ENCODE peak calls at places on chromosome 18, in ten cellular contexts. One of them, this sample, is unnamed.

GRCh38 chr18:29154196-29154757 is 977.3 kb upstream of the CDH2 start:
- DNase-seq in body of pancreas: no peak
- DNase-seq in HCT116: no peak
- DNase-seq in mesendoderm: no peak
- DNase-seq in adrenal gland: no peak
- DNase-seq in ovary: no peak
- DNase-seq in Peyer's patch: no peak
- DNase-seq in foreskin keratinocyte: peak; percentile 94
- DNase-seq in GM23338: no peak
- DNase-seq in CD8-positive, alpha-beta memory T cell: no peak
- DNase-seq in this sample: no peak

GRCh38 chr18:400466-400865 is 100.0 kb downstream of the COLEC12 start:
- DNase-seq in body of pancreas: no peak
- DNase-seq in HCT116: no peak
- DNase-seq in mesendoderm: no peak
- DNase-seq in adrenal gland: no peak
- DNase-seq in ovary: no peak
- DNase-seq in Peyer's patch: no peak
- DNase-seq in foreskin keratinocyte: no peak
- DNase-seq in GM23338: no peak
- DNase-seq in CD8-positive, alpha-beta memory T cell: no peak
- DNase-seq in this sample: no peak

GRCh38 chr18:21439453-21439852 is 161.1 kb downstream of the ESCO1 start:
- DNase-seq in body of pancreas: no peak
- DNase-seq in HCT116: no peak
- DNase-seq in mesendoderm: no peak
- DNase-seq in adrenal gland: no peak
- DNase-seq in ovary: no peak
- DNase-seq in Peyer's patch: no peak
- DNase-seq in foreskin keratinocyte: peak; percentile 97
- DNase-seq in GM23338: no peak
- DNase-seq in CD8-positive, alpha-beta memory T cell: no peak
- DNase-seq in this sample: no peak

GRCh38 chr18:48002933-48003365 is 72.5 kb upstream of the SMAD2 start:
- DNase-seq in body of pancreas: peak; percentile 70
- DNase-seq in HCT116: peak; percentile 77
- DNase-seq in mesendoderm: peak; percentile 92
- DNase-seq in adrenal gland: peak; percentile 97
- DNase-seq in ovary: no peak
- DNase-seq in Peyer's patch: peak; percentile 71
- DNase-seq in foreskin keratinocyte: peak; percentile 82
- DNase-seq in GM23338: no peak
- DNase-seq in CD8-positive, alpha-beta memory T cell: no peak
- DNase-seq in this sample: peak; percentile 34

GRCh38 chr18:73296686-73297085 is 428.9 kb upstream of the NETO1 start:
- DNase-seq in body of pancreas: no peak
- DNase-seq in HCT116: no peak
- DNase-seq in mesendoderm: no peak
- DNase-seq in adrenal gland: no peak
- DNase-seq in ovary: no peak
- DNase-seq in Peyer's patch: no peak
- DNase-seq in foreskin keratinocyte: peak; percentile 4
- DNase-seq in GM23338: no peak
- DNase-seq in CD8-positive, alpha-beta memory T cell: no peak
- DNase-seq in this sample: no peak

GRCh38 chr18:33751613-33752221 is 173.7 kb downstream of the ASXL3 start:
- DNase-seq in body of pancreas: no peak
- DNase-seq in HCT116: no peak
- DNase-seq in mesendoderm: peak; percentile 38
- DNase-seq in adrenal gland: no peak
- DNase-seq in ovary: no peak
- DNase-seq in Peyer's patch: no peak
- DNase-seq in foreskin keratinocyte: no peak
- DNase-seq in GM23338: peak; percentile 69
- DNase-seq in CD8-positive, alpha-beta memory T cell: no peak
- DNase-seq in this sample: peak; percentile 27

GRCh38 chr18:30903566-30903965 is 139.0 kb downstream of the DSC3 start:
- DNase-seq in body of pancreas: no peak
- DNase-seq in HCT116: peak; percentile 12
- DNase-seq in mesendoderm: no peak
- DNase-seq in adrenal gland: no peak
- DNase-seq in ovary: no peak
- DNase-seq in Peyer's patch: no peak
- DNase-seq in foreskin keratinocyte: peak; percentile 99
- DNase-seq in GM23338: no peak
- DNase-seq in CD8-positive, alpha-beta memory T cell: no peak
- DNase-seq in this sample: no peak

GRCh38 chr18:32380559-32380958 is 90.1 kb downstream of the GAREM1 start:
- DNase-seq in body of pancreas: no peak
- DNase-seq in HCT116: no peak
- DNase-seq in mesendoderm: peak; percentile 31
- DNase-seq in adrenal gland: no peak
- DNase-seq in ovary: no peak
- DNase-seq in Peyer's patch: no peak
- DNase-seq in foreskin keratinocyte: no peak
- DNase-seq in GM23338: peak; percentile 40
- DNase-seq in CD8-positive, alpha-beta memory T cell: no peak
- DNase-seq in this sample: no peak

GRCh38 chr18:69968073-69968472 is 20.4 kb upstream of the CD226 start:
- DNase-seq in body of pancreas: no peak
- DNase-seq in HCT116: no peak
- DNase-seq in mesendoderm: peak; percentile 8
- DNase-seq in adrenal gland: peak; percentile 67
- DNase-seq in ovary: no peak
- DNase-seq in Peyer's patch: no peak
- DNase-seq in foreskin keratinocyte: no peak
- DNase-seq in GM23338: peak; percentile 28
- DNase-seq in CD8-positive, alpha-beta memory T cell: no peak
- DNase-seq in this sample: no peak

GRCh38 chr18:41121116-41121826 is 833.8 kb upstream of the PIK3C3 start:
- DNase-seq in body of pancreas: no peak
- DNase-seq in HCT116: no peak
- DNase-seq in mesendoderm: no peak
- DNase-seq in adrenal gland: no peak
- DNase-seq in ovary: no peak
- DNase-seq in Peyer's patch: no peak
- DNase-seq in foreskin keratinocyte: peak; percentile 70
- DNase-seq in GM23338: no peak
- DNase-seq in CD8-positive, alpha-beta memory T cell: no peak
- DNase-seq in this sample: no peak

GRCh38 chr18:21406111-21406510 is 164.1 kb downstream of the GREB1L start:
- DNase-seq in body of pancreas: no peak
- DNase-seq in HCT116: no peak
- DNase-seq in mesendoderm: no peak
- DNase-seq in adrenal gland: no peak
- DNase-seq in ovary: no peak
- DNase-seq in Peyer's patch: no peak
- DNase-seq in foreskin keratinocyte: peak; percentile 2
- DNase-seq in GM23338: no peak
- DNase-seq in CD8-positive, alpha-beta memory T cell: no peak
- DNase-seq in this sample: no peak

GRCh38 chr18:346607-347006 is 78.8 kb upstream of the THOC1 start:
- DNase-seq in body of pancreas: no peak
- DNase-seq in HCT116: no peak
- DNase-seq in mesendoderm: no peak
- DNase-seq in adrenal gland: no peak
- DNase-seq in ovary: no peak
- DNase-seq in Peyer's patch: no peak
- DNase-seq in foreskin keratinocyte: no peak
- DNase-seq in GM23338: no peak
- DNase-seq in CD8-positive, alpha-beta memory T cell: no peak
- DNase-seq in this sample: no peak

GRCh38 chr18:21080576-21080975 is 31.0 kb downstream of the ROCK1 start:
- DNase-seq in body of pancreas: no peak
- DNase-seq in HCT116: no peak
- DNase-seq in mesendoderm: no peak
- DNase-seq in adrenal gland: no peak
- DNase-seq in ovary: no peak
- DNase-seq in Peyer's patch: no peak
- DNase-seq in foreskin keratinocyte: no peak
- DNase-seq in GM23338: no peak
- DNase-seq in CD8-positive, alpha-beta memory T cell: no peak
- DNase-seq in this sample: no peak

GRCh38 chr18:68542818-68543217 is 172.1 kb downstream of the TMX3 start:
- DNase-seq in body of pancreas: no peak
- DNase-seq in HCT116: no peak
- DNase-seq in mesendoderm: no peak
- DNase-seq in adrenal gland: no peak
- DNase-seq in ovary: no peak
- DNase-seq in Peyer's patch: no peak
- DNase-seq in foreskin keratinocyte: no peak
- DNase-seq in GM23338: no peak
- DNase-seq in CD8-positive, alpha-beta memory T cell: no peak
- DNase-seq in this sample: peak; percentile 31

GRCh38 chr18:75036941-75037516 is 171.9 kb downstream of the PTGR3 start:
- DNase-seq in body of pancreas: no peak
- DNase-seq in HCT116: no peak
- DNase-seq in mesendoderm: no peak
- DNase-seq in adrenal gland: no peak
- DNase-seq in ovary: no peak
- DNase-seq in Peyer's patch: no peak
- DNase-seq in foreskin keratinocyte: no peak
- DNase-seq in GM23338: no peak
- DNase-seq in CD8-positive, alpha-beta memory T cell: no peak
- DNase-seq in this sample: no peak

GRCh38 chr18:78514910-78515670 is 464.5 kb upstream of the SALL3 start:
- DNase-seq in body of pancreas: no peak
- DNase-seq in HCT116: no peak
- DNase-seq in mesendoderm: no peak
- DNase-seq in adrenal gland: peak; percentile 28
- DNase-seq in ovary: no peak
- DNase-seq in Peyer's patch: no peak
- DNase-seq in foreskin keratinocyte: no peak
- DNase-seq in GM23338: no peak
- DNase-seq in CD8-positive, alpha-beta memory T cell: no peak
- DNase-seq in this sample: no peak
- H3K4me1 ChIP-seq in body of pancreas: no peaks in the 10 kb centered on the region
- H3K4me1 ChIP-seq in HCT116: no peaks in the 10 kb centered on the region
- H3K4me1 ChIP-seq in mesendoderm: no peaks in the 10 kb centered on the region
- H3K4me1 ChIP-seq in adrenal gland: no peaks in the 10 kb centered on the region
- H3K4me1 ChIP-seq in ovary: no peaks in the 10 kb centered on the region
- H3K4me1 ChIP-seq in Peyer's patch: no peaks in the 10 kb centered on the region
- H3K4me1 ChIP-seq in foreskin keratinocyte: no peaks in the 10 kb centered on the region
- H3K4me1 ChIP-seq in GM23338: no peaks in the 10 kb centered on the region
- H3K4me1 ChIP-seq in CD8-positive, alpha-beta memory T cell: no peaks in the 10 kb centered on the region
- H3K4me1 ChIP-seq in this sample: no peaks in the 10 kb centered on the region

GRCh38 chr18:24492445-24492844 is 32.0 kb downstream of the HRH4 start:
- DNase-seq in body of pancreas: no peak
- DNase-seq in HCT116: no peak
- DNase-seq in mesendoderm: no peak
- DNase-seq in adrenal gland: no peak
- DNase-seq in ovary: no peak
- DNase-seq in Peyer's patch: no peak
- DNase-seq in foreskin keratinocyte: no peak
- DNase-seq in GM23338: peak; percentile 14
- DNase-seq in CD8-positive, alpha-beta memory T cell: no peak
- DNase-seq in this sample: no peak
- H3K4me1 ChIP-seq in body of pancreas: no peaks in the 10 kb centered on the region
- H3K4me1 ChIP-seq in HCT116: peaks cover 5% of the 10 kb centered on the region
- H3K4me1 ChIP-seq in mesendoderm: no peaks in the 10 kb centered on the region
- H3K4me1 ChIP-seq in adrenal gland: no peaks in the 10 kb centered on the region
- H3K4me1 ChIP-seq in ovary: peaks cover 2% of the 10 kb centered on the region
- H3K4me1 ChIP-seq in Peyer's patch: no peaks in the 10 kb centered on the region
- H3K4me1 ChIP-seq in foreskin keratinocyte: no peaks in the 10 kb centered on the region
- H3K4me1 ChIP-seq in GM23338: peaks cover 8% of the 10 kb centered on the region
- H3K4me1 ChIP-seq in CD8-positive, alpha-beta memory T cell: peaks cover 9% of the 10 kb centered on the region
- H3K4me1 ChIP-seq in this sample: peaks cover 2% of the 10 kb centered on the region

GRCh38 chr18:12839526-12840196 is 44.4 kb downstream of the PTPN2 start:
- DNase-seq in body of pancreas: no peak
- DNase-seq in HCT116: no peak
- DNase-seq in mesendoderm: no peak
- DNase-seq in adrenal gland: no peak
- DNase-seq in ovary: no peak
- DNase-seq in Peyer's patch: no peak
- DNase-seq in foreskin keratinocyte: no peak
- DNase-seq in GM23338: no peak
- DNase-seq in CD8-positive, alpha-beta memory T cell: no peak
- DNase-seq in this sample: peak; percentile 64

GRCh38 chr18:12841070-12841469 is 43.0 kb downstream of the PTPN2 start:
- DNase-seq in body of pancreas: no peak
- DNase-seq in HCT116: no peak
- DNase-seq in mesendoderm: peak; percentile 42
- DNase-seq in adrenal gland: no peak
- DNase-seq in ovary: no peak
- DNase-seq in Peyer's patch: no peak
- DNase-seq in foreskin keratinocyte: no peak
- DNase-seq in GM23338: peak; percentile 30
- DNase-seq in CD8-positive, alpha-beta memory T cell: no peak
- DNase-seq in this sample: no peak

GRCh38 chr18:12838178-12838634 is 45.8 kb downstream of the PTPN2 start:
- DNase-seq in body of pancreas: peak; percentile 74
- DNase-seq in HCT116: no peak
- DNase-seq in mesendoderm: peak; percentile 57
- DNase-seq in adrenal gland: no peak
- DNase-seq in ovary: peak; percentile 30
- DNase-seq in Peyer's patch: peak; percentile 58
- DNase-seq in foreskin keratinocyte: peak; percentile 94
- DNase-seq in GM23338: peak; percentile 26
- DNase-seq in CD8-positive, alpha-beta memory T cell: no peak
- DNase-seq in this sample: no peak

GRCh38 chr18:12839057-12839525 is 44.9 kb downstream of the PTPN2 start:
- DNase-seq in body of pancreas: no peak
- DNase-seq in HCT116: no peak
- DNase-seq in mesendoderm: no peak
- DNase-seq in adrenal gland: no peak
- DNase-seq in ovary: no peak
- DNase-seq in Peyer's patch: no peak
- DNase-seq in foreskin keratinocyte: peak; percentile 68
- DNase-seq in GM23338: no peak
- DNase-seq in CD8-positive, alpha-beta memory T cell: no peak
- DNase-seq in this sample: no peak

GRCh38 chr18:12840382-12840781 is 43.7 kb downstream of the PTPN2 start:
- DNase-seq in body of pancreas: no peak
- DNase-seq in HCT116: no peak
- DNase-seq in mesendoderm: no peak
- DNase-seq in adrenal gland: no peak
- DNase-seq in ovary: no peak
- DNase-seq in Peyer's patch: no peak
- DNase-seq in foreskin keratinocyte: no peak
- DNase-seq in GM23338: no peak
- DNase-seq in CD8-positive, alpha-beta memory T cell: no peak
- DNase-seq in this sample: no peak
- H3K4me1 ChIP-seq in body of pancreas: peaks cover 37% of the 10 kb centered on the region
- H3K4me1 ChIP-seq in HCT116: peaks cover 9% of the 10 kb centered on the region
- H3K4me1 ChIP-seq in mesendoderm: peaks cover 2% of the 10 kb centered on the region
- H3K4me1 ChIP-seq in adrenal gland: peaks cover 13% of the 10 kb centered on the region
- H3K4me1 ChIP-seq in ovary: peaks cover 1% of the 10 kb centered on the region
- H3K4me1 ChIP-seq in Peyer's patch: no peaks in the 10 kb centered on the region
- H3K4me1 ChIP-seq in foreskin keratinocyte: peaks cover 38% of the 10 kb centered on the region
- H3K4me1 ChIP-seq in GM23338: peaks cover 21% of the 10 kb centered on the region
- H3K4me1 ChIP-seq in CD8-positive, alpha-beta memory T cell: peaks cover 55% of the 10 kb centered on the region
- H3K4me1 ChIP-seq in this sample: peaks cover 10% of the 10 kb centered on the region

DNA sequence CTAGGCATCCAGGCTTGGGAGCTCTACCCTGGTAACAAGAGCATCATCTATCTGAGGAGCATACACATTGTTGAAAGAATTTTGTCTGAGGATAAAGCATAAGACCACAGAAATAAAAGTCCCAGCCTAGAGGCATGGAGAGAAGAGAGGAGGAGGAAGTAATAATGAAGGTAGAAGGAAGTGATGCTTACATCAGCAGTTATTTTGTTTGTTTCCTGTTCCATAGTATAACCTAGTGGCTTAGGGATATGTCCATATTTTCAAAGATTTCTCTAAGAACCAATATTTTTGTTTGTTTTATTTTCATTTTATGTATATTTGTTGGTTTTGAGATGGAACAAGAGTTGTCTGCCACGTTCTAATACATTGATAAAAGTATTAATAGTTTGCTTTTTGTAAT is 407.4 kb upstream of the SETBP1 start:
- DNase-seq in body of pancreas: no peak
- DNase-seq in HCT116: no peak
- DNase-seq in mesendoderm: no peak
- DNase-seq in adrenal gland: no peak
- DNase-seq in ovary: no peak
- DNase-seq in Peyer's patch: no peak
- DNase-seq in foreskin keratinocyte: no peak
- DNase-seq in GM23338: no peak
- DNase-seq in CD8-positive, alpha-beta memory T cell: no peak
- DNase-seq in this sample: no peak
- H3K4me1 ChIP-seq in body of pancreas: no peaks in the 10 kb centered on the region
- H3K4me1 ChIP-seq in HCT116: no peaks in the 10 kb centered on the region
- H3K4me1 ChIP-seq in mesendoderm: no peaks in the 10 kb centered on the region
- H3K4me1 ChIP-seq in adrenal gland: no peaks in the 10 kb centered on the region
- H3K4me1 ChIP-seq in ovary: no peaks in the 10 kb centered on the region
- H3K4me1 ChIP-seq in Peyer's patch: no peaks in the 10 kb centered on the region
- H3K4me1 ChIP-seq in foreskin keratinocyte: no peaks in the 10 kb centered on the region
- H3K4me1 ChIP-seq in GM23338: no peaks in the 10 kb centered on the region
- H3K4me1 ChIP-seq in CD8-positive, alpha-beta memory T cell: no peaks in the 10 kb centered on the region
- H3K4me1 ChIP-seq in this sample: no peaks in the 10 kb centered on the region

This sample was measured in cardiac muscle cell.